ENCODE peak calls at places on chromosomes 4 and X, in nine cellular contexts. Q is cardiac muscle cell; N is mesenchymal stem cell; J is neural progenitor cell; M is hepatocyte; R is CD4-positive, CD25-positive, alpha-beta regulatory T cell; Z is MM.1S; D is aorta; Y is mesendoderm. V is an unnamed sample.

GRCh38 chr4:76458829-76459228 is 23.8 kb downstream of the SHROOM3 start:
- DNase-seq in Y (peak; percentile 56), R (no peak), D (no peak), N (peak; percentile 17), Z (no peak), J (peak; percentile 95), M (no peak), Q (peak; percentile 2), V (no peak)

GRCh38 chr4:174847801-174848427 is 18.9 kb upstream of the GLRA3 start:
- DNase-seq in J (no peak), Z (peak; percentile 15), N (no peak), D (no peak), R (no peak), Y (no peak), Q (no peak), M (no peak), V (no peak)

GRCh38 chr4:15469402-15470148 is at the start of gene CC2D2A:
- DNase-seq in D (no peak), J (peak; percentile 50), M (peak; percentile 53), Q (peak; percentile 65), Y (peak; percentile 87), Z (no peak), N (peak; percentile 82), R (no peak), V (no peak)

GRCh38 chrX:112668476-112669404 is 11.0 kb downstream of the LHFPL1 start:
- DNase-seq in M (no peak), Y (no peak), R (no peak), Z (no peak), J (peak; percentile 33), N (no peak), D (no peak), Q (no peak), V (no peak)

GRCh38 chr4:48017108-48017527 is 546 bp downstream of the NIPAL1 start:
- DNase-seq in J (peak; percentile 61), R (peak; percentile 13), Y (peak; percentile 54), N (peak; percentile 82), Z (no peak), M (peak; percentile 91), D (peak; percentile 91), Q (peak; percentile 56), V (peak; percentile 59)

GRCh38 chr4:145066063-145066501 is 31.9 kb downstream of the ANAPC10 start:
- DNase-seq in M (peak; percentile 8), Q (peak; percentile 11), Y (peak; percentile 68), Z (no peak), R (no peak), J (peak; percentile 82), D (no peak), N (peak; percentile 28), V (no peak)

GRCh38 chr4:185711764-185712163 is 100.2 kb downstream of the SORBS2 start:
- DNase-seq in M (no peak), N (peak; percentile 12), Z (no peak), Y (no peak), J (no peak), D (no peak), R (no peak), Q (no peak), V (no peak)

GRCh38 chr4:53614616-53615015 is 23.3 kb upstream of the LNX1 start:
- DNase-seq in R (no peak), Q (no peak), N (no peak), Z (no peak), Y (no peak), M (peak; percentile 48), D (no peak), J (peak; percentile 25), V (no peak)

GRCh38 chr4:155541716-155542115 is 124.9 kb upstream of the GUCY1A1 start:
- DNase-seq in Y (no peak), M (no peak), R (no peak), N (no peak), D (no peak), J (no peak), Q (no peak), Z (no peak), V (no peak)

GRCh38 chr4:74320559-74321118 is 12.4 kb downstream of the EPGN start:
- DNase-seq in Y (peak; percentile 87), R (no peak), Z (peak; percentile 94), D (no peak), J (peak; percentile 63), N (peak; percentile 70), M (peak; percentile 82), Q (peak; percentile 60), V (no peak)

GRCh38 chr4:158314756-158315487 is 104.6 kb downstream of the TMEM144 start:
- DNase-seq in R (no peak), Y (no peak), J (no peak), D (no peak), N (peak; percentile 82), Z (no peak), M (no peak), Q (no peak), V (no peak)

GRCh38 chrX:46788902-46789301 is 30.0 kb upstream of the SLC9A7 start:
- DNase-seq in J (peak; percentile 59), Y (peak; percentile 56), Z (no peak), D (no peak), R (no peak), N (peak; percentile 19), Q (no peak), M (no peak), V (no peak)

GRCh38 chr4:42074294-42074693 is 78.2 kb downstream of the BEND4 start:
- DNase-seq in Q (no peak), Z (no peak), M (no peak), Y (no peak), N (peak; percentile 6), J (no peak), R (no peak), D (no peak), V (no peak)

GRCh38 chrX:102837843-102838242 is 99.2 kb upstream of the RAB40AL start:
- DNase-seq in N (no peak), Z (no peak), Y (no peak), Q (no peak), M (no peak), J (no peak), R (no peak), D (no peak), V (no peak)

GRCh38 chr4:61511716-61512488 is 311.8 kb downstream of the ADGRL3 start:
- DNase-seq in J (no peak), Y (no peak), Q (no peak), R (no peak), D (no peak), Z (no peak), M (peak; percentile 10), N (peak; percentile 65), V (no peak)

GRCh38 chr4:18464160-18464559 is 442.6 kb upstream of the LCORL start:
- DNase-seq in M (no peak), Y (no peak), R (no peak), D (no peak), J (no peak), Q (no peak), Z (no peak), N (no peak), V (no peak)

DNA sequence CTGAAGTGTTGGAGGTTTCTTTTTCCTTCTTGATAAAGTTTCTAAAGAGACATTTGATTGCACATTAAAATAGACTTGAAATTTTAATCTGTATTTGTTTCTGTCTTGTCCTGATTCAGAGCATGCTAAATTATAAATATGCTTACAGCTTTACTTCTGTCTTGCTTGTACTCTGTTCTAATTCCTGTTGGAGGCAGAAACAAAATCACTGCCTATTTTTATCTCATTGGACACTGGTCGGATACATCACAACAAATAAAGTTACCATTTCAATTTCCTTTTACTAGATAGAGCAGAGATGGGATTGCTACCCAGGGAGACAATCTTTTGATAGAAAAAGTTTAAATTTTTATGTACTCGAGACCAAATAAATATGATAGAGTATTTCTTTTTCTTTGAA is 6.9 kb downstream of the ANK2 start:
- DNase-seq in Z (no peak), D (no peak), N (no peak), M (no peak), R (no peak), Q (no peak), J (no peak), Y (no peak), V (no peak)
- H3K4me1 ChIP-seq in Z (no peaks in the 10 kb centered on the region), D (no peaks in the 10 kb centered on the region), N (peaks cover 2% of the 10 kb centered on the region), M (no peaks in the 10 kb centered on the region), R (no peaks in the 10 kb centered on the region), Q (peaks cover 19% of the 10 kb centered on the region), J (peaks cover 66% of the 10 kb centered on the region), Y (peaks cover 5% of the 10 kb centered on the region), V (peaks cover 6% of the 10 kb centered on the region)

DNA sequence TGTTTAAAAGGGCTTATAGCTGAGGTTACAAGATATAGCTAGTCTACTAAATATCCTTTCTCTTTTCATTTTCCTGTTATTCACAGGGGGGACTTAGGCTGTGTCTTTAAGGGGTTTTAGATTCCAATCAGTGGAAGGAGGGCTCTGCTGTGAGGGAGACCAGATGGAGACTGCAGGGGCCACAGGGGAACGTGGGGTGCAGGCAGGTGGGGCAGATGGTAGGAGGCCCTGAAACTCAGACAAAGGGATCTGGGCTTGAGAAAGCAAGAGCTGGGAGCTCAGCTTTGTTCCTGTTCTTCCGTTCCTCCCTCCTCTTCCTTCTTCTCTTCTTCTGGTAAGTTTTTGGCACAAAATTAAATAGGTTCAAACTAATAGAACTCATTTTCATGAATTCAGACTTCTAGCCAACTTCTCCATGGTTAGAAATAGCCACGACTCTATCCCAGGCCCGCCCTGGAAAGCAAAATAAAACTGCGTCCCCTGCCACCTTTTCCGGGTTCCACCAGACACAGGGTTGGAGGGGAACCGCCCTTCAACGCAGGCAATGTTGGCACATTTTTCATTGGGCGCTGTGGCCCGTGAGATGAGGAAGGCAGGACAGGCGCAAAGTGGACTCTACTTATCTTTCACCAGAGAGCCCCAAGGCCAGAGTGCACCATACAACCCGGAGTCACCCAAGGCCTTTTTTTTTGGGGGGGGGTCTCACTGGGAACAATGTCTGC is 3.5 kb upstream of the TMSB4X start:
- DNase-seq in D (no peak), J (no peak), R (no peak), Y (no peak), N (no peak), Z (no peak), M (no peak), Q (no peak), V (peak; percentile 70)
- H3K27ac ChIP-seq in D (peak overlapping the region; percentile 100), J (no peak overlapping the region), R (peak overlapping the region; percentile 90), Y (no peak overlapping the region), N (no peak overlapping the region), Z (no peak overlapping the region), M (peak overlapping the region; percentile 50), Q (no peak overlapping the region), V (peak overlapping the region; percentile 96)

DNA sequence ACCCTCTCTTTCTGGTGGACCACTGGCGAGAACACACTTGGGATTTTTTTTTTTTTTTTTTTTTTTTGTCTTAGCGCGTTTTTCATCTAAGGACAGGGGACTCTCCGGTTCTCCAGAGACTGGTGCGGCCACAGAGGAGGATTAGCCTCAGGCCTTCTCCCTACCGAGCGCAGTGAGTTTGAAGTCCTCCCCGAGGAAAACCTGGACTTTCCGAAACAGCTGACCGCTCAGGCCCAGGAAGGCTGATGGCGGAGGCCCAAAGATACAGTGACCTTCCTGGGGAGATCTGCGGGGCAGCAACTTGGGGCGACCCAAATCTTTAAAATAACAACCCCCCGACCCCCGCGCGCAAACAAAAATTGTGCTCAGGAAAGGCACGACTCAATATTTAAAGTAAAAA is 9.2 kb downstream of the NKX3-2 start:
- DNase-seq in Z (no peak), Q (no peak), N (no peak), M (no peak), J (peak; percentile 61), D (no peak), R (no peak), Y (no peak), V (no peak)
- H3K27me3 ChIP-seq in Z (peaks cover 69% of the 10 kb centered on the region), Q (peaks cover 100% of the 10 kb centered on the region), N (peaks cover 100% of the 10 kb centered on the region), M (peaks cover 98% of the 10 kb centered on the region), J (peaks cover 100% of the 10 kb centered on the region), D (no peaks in the 10 kb centered on the region), R (peaks cover 67% of the 10 kb centered on the region), Y (peaks cover 82% of the 10 kb centered on the region), V (peaks cover 100% of the 10 kb centered on the region)

DNA sequence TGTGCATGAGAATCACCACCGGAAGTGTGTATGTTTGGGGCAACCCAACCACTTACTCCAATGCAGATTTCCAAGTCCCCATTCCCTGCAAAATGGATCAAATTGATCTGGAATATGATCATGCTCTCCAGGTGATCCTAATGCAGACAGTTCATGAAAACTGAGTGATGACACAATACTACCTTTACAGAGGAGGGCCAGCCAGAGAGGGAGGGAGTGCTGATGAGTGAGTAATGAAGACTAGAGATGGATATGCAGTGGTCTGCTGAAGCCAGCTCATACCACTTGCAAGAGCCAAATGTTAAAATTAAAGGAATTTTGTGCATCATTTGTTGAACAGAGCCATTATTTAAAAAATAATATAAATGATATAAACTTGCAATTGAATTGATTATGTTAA is 10.2 kb upstream of the CPE start:
- DNase-seq in M (no peak), R (no peak), Z (no peak), D (no peak), Y (no peak), N (no peak), Q (no peak), J (no peak), V (no peak)
- H3K4me1 ChIP-seq in M (peaks cover 16% of the 10 kb centered on the region), R (no peaks in the 10 kb centered on the region), Z (no peaks in the 10 kb centered on the region), D (no peaks in the 10 kb centered on the region), Y (peaks cover 2% of the 10 kb centered on the region), N (no peaks in the 10 kb centered on the region), Q (no peaks in the 10 kb centered on the region), J (peaks cover 7% of the 10 kb centered on the region), V (no peaks in the 10 kb centered on the region)